ENCODE peak calls at places on chromosomes 6 and 20, in four cellular contexts. F, G, O and N are unnamed samples.

GRCh38 chr6:42166444-42167141 is 6.6 kb upstream of the GUCA1A start:
- DNase-seq in G (peak; percentile 55), F (peak; percentile 93), O (peak; percentile 40), N (peak; percentile 72)

GRCh38 chr6:11393713-11394627 is 143.6 kb upstream of the TMEM170B start:
- DNase-seq in O (no peak), F (no peak), G (peak; percentile 3), N (no peak)

GRCh38 chr6:138308728-138309110 is 69.0 kb upstream of the SMIM28 start:
- DNase-seq in F (no peak), O (no peak), G (no peak), N (no peak)

GRCh38 chr20:47181056-47181862 is 175.2 kb downstream of the ZMYND8 start:
- DNase-seq in F (peak; percentile 81), O (no peak), G (peak; percentile 83), N (peak; percentile 57)

GRCh38 chr6:156719395-156719719 is 57.8 kb upstream of the ARID1B start:
- DNase-seq in O (no peak), F (no peak), G (no peak), N (no peak)

GRCh38 chr6:30898750-30899360 is 9.2 kb upstream of the GTF2H4 start:
- DNase-seq in O (no peak), F (no peak), G (no peak), N (no peak)

GRCh38 chr6:2632368-2632767 is 118.4 kb downstream of the MYLK4 start:
- DNase-seq in G (peak; percentile 46), F (no peak), O (no peak), N (no peak)

GRCh38 chr20:40673442-40673841 is 15.6 kb downstream of the MAFB start:
- DNase-seq in F (no peak), G (no peak), O (no peak), N (no peak)

GRCh38 chr20:53828673-53829085 is 235.0 kb upstream of the ZNF217 start:
- DNase-seq in O (no peak), F (peak; percentile 57), G (peak; percentile 95), N (peak; percentile 96)

GRCh38 chr6:33607784-33608161 is 13.3 kb upstream of the ITPR3 start:
- DNase-seq in O (no peak), G (no peak), F (no peak), N (no peak)

GRCh38 chr20:63101781-63102719 is 95.3 kb upstream of the BHLHE23 start:
- DNase-seq in F (no peak), G (peak; percentile 24), O (no peak), N (peak; percentile 10)

GRCh38 chr6:34036357-34037069 is 109.4 kb downstream of the GRM4 start:
- DNase-seq in F (no peak), G (no peak), O (peak; percentile 30), N (no peak)

GRCh38 chr20:54257090-54257816 is 49.4 kb downstream of the PFDN4 start:
- DNase-seq in G (peak; percentile 96), F (no peak), O (no peak), N (no peak)

GRCh38 chr6:79946773-79947190 is 571 bp downstream of the ELOVL4 start:
- DNase-seq in O (no peak), F (no peak), G (peak; percentile 18), N (no peak)

GRCh38 chr6:119351005-119351394 is 1.4 kb upstream of the MAN1A1 start:
- DNase-seq in O (no peak), F (peak; percentile 22), G (peak; percentile 63), N (peak; percentile 48)

GRCh38 chr6:91088515-91088914 is 501.6 kb upstream of the MAP3K7 start:
- DNase-seq in F (no peak), O (no peak), G (no peak), N (no peak)

GRCh38 chr6:161658216-161658615 is 384.4 kb upstream of the AGPAT4 start:
- DNase-seq in F (no peak), O (no peak), G (no peak), N (no peak)

GRCh38 chr20:17790308-17790707 is 90.5 kb downstream of the BANF2 start:
- DNase-seq in F (no peak), G (peak; percentile 4), O (no peak), N (no peak)

GRCh38 chr6:150152891-150153876 is 10.3 kb downstream of the PPP1R14C start:
- DNase-seq in O (no peak), F (no peak), G (peak; percentile 4), N (no peak)

GRCh38 chr20:58174708-58175287 is 53.7 kb downstream of the ANKRD60 start:
- DNase-seq in F (no peak), O (no peak), G (no peak), N (no peak)

GRCh38 chr20:31517373-31517772 is 3.1 kb downstream of the HM13 start:
- DNase-seq in O (no peak), F (peak; percentile 45), G (peak; percentile 58), N (peak; percentile 69)

GRCh38 chr6:71347119-71347518 is 58.5 kb downstream of the OGFRL1 start:
- DNase-seq in F (no peak), G (no peak), O (no peak), N (no peak)

GRCh38 chr6:158905277-158905676 is 86.1 kb upstream of the EZR start:
- DNase-seq in G (peak; percentile 14), F (peak; percentile 40), O (no peak), N (no peak)

GRCh38 chr6:83517500-83517899 is 5.2 kb downstream of the PRSS35 start:
- DNase-seq in F (no peak), G (no peak), O (no peak), N (no peak)

GRCh38 chr6:83514877-83515466 is 2.6 kb downstream of the PRSS35 start:
- DNase-seq in O (peak; percentile 30), G (peak; percentile 80), F (peak; percentile 34), N (peak; percentile 75)

DNA sequence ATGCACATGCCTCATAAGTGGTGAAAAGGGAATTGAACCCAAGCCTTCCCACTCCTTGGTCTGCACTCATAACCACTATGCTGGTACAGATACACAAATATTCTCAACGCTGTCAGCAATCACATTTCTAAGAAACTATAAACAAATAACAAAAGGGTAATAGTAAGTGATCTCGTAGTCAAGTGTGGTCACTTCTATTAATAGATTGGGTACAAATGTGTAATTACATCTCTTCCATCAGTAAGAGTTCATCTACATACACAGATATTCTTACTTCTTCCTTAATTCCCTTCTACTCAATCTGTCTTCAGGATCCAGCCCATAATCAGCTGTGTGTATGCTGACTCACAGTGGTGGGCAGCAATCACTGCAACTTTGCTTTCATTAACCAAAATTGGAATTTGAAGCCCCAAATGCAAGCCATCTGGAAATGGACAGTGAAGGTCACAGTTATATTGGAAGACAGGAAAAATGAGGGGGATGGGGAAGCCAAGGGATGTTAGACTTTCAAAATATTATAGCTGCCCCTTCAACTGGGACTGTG is 6.7 kb downstream of the PRSS35 start:
- DNase-seq in F (no peak), O (no peak), G (peak; percentile 58), N (peak; percentile 9)
- TF ChIP-seq FOS in F (no peak), O (no peak), G (no peak), N (no peak)

GRCh38 chr20:4063631-4064030 is 48.3 kb upstream of the RNF24 start:
- DNase-seq in G (peak; percentile 41), O (no peak), F (no peak), N (no peak)
- TF ChIP-seq FOS in G (no peak), O (no peak), F (no peak), N (no peak)

GRCh38 chr20:43839793-43840199 is 74.9 kb upstream of the TOX2 start:
- DNase-seq in G (no peak), O (no peak), F (no peak), N (no peak)

GRCh38 chr20:43837856-43838702 is 76.6 kb upstream of the TOX2 start:
- DNase-seq in F (no peak), G (no peak), O (no peak), N (no peak)

GRCh38 chr20:43838703-43839060 is 76.0 kb upstream of the TOX2 start:
- DNase-seq in O (no peak), G (no peak), F (no peak), N (no peak)

GRCh38 chr20:43842126-43843020 is 72.3 kb upstream of the TOX2 start:
- DNase-seq in O (no peak), G (no peak), F (no peak), N (no peak)

DNA sequence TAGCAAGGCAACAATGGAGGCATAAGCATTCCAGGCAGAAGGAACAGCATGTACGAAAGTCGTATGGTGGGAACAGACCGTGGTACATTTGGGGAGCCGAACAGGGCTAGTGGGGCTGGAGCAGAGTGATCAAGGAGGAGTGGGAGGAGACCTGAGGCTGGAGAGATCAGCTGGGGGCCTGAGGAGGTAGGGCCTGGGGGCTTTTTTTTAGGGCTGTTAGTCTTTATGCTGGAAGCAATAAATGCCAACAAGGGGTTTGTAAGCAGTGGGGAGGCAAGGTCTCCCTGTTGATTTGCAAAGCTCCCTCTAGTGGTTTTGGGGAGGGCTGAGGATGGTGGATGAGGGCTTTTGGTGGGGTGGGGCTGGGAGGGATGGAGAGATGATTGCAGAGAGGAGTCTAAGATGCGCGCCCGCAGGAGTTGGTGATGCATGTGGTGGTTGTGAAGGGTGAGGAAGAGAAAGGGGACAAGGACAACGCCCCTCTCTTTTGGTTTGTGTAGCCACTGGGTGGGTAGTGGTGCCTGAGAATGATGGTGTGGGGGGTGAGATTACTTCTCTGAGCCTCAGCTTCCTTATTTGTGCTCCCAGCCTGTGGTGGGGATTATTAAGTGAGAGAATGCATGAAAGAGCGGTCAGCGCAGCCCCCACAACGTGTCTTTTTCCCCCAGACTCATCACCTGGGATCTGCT is 74.1 kb upstream of the TOX2 start:
- DNase-seq in G (peak; percentile 29), O (no peak), F (peak; percentile 71), N (no peak)
- TF ChIP-seq FOS in G (no peak), O (no peak), F (no peak), N (no peak)

GRCh38 chr6:116966675-116967576 is 89.9 kb downstream of the RFX6 start:
- DNase-seq in G (no peak), O (no peak), F (no peak), N (no peak)
- TF ChIP-seq FOS in G (no peak), O (no peak), F (no peak), N (no peak)

GRCh38 chr20:50421356-50422340 is 88.5 kb upstream of the PTPN1 start:
- DNase-seq in F (no peak), G (no peak), O (no peak), N (no peak)
- TF ChIP-seq FOS in F (no peak), G (no peak), O (no peak), N (no peak)

GRCh38 chr20:34575756-34576155 is 17.2 kb downstream of the MAP1LC3A start:
- DNase-seq in F (no peak), G (no peak), O (no peak), N (no peak)

GRCh38 chr20:34574861-34575260 is 16.3 kb downstream of the MAP1LC3A start:
- DNase-seq in G (no peak), F (no peak), O (no peak), N (no peak)

GRCh38 chr20:34574426-34574825 is 15.9 kb downstream of the MAP1LC3A start:
- DNase-seq in O (no peak), G (no peak), F (no peak), N (no peak)

GRCh38 chr20:34573541-34573940 is 15.0 kb downstream of the MAP1LC3A start:
- DNase-seq in O (no peak), G (no peak), F (no peak), N (no peak)

GRCh38 chr20:34575271-34575670 is 16.8 kb downstream of the MAP1LC3A start:
- DNase-seq in F (no peak), O (no peak), G (no peak), N (no peak)
- TF ChIP-seq FOS in F (no peak), O (no peak), G (no peak), N (no peak)

DNA sequence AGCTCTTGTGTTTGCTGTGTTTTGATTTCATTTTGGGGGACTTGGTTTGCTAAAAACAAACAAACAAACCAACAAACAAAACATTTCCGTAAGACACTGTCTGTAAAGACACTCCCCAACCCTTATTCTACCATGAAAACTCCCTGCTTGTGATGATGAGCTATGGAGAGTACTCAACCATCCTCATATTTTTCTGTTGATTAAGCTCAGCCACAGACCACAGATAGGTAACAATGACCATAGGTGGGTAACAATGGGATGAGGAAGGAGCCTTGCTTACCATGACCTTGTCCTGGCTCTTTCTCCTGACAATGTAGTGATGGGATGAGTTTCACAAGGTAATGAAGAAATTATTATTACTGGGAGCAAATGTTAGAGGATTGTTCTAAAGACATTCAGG is 11.4 kb upstream of the FAM83B start:
- DNase-seq in O (no peak), G (no peak), F (no peak), N (no peak)
- TF ChIP-seq FOS in O (no peak), G (no peak), F (no peak), N (no peak)